ENCODE peak calls at places on chromosome 3, in seven cellular contexts. Y is GM23338, J is H9, K is A549, I is fibroblast of lung, N is IMR-90, L is PC-3. Q is an unnamed sample.

GRCh38 chr3:52055537-52056351 is 627 bp downstream of the DUSP7 start:
- DNase-seq in Y (peak; percentile 81), J (peak; percentile 71), K (peak; percentile 74), I (peak; percentile 54), N (peak; percentile 57), L (peak; percentile 51), Q (peak; percentile 93)

GRCh38 chr3:149658444-149659172 is 783 bp upstream of the WWTR1 start:
- DNase-seq in Y (peak; percentile 84), J (peak; percentile 77), K (no peak), I (peak; percentile 89), N (peak; percentile 86), L (peak; percentile 71), Q (peak; percentile 94)

GRCh38 chr3:158727499-158728377 is 4.5 kb downstream of the RARRES1 start:
- DNase-seq in Y (peak; percentile 86), J (peak; percentile 39), K (peak; percentile 79), I (peak; percentile 91), N (peak; percentile 83), L (peak; percentile 84), Q (peak; percentile 92)

GRCh38 chr3:11919390-11919789 is 72.7 kb upstream of the TAMM41 start:
- DNase-seq in Y (peak; percentile 51), J (no peak), K (no peak), I (no peak), N (no peak), L (no peak), Q (no peak)

GRCh38 chr3:113151475-113152031 is 59.8 kb upstream of the BOC start:
- DNase-seq in Y (no peak), J (no peak), K (no peak), I (peak; percentile 43), N (no peak), L (no peak), Q (no peak)

GRCh38 chr3:128623762-128624176 is 26.8 kb downstream of the RPN1 start:
- DNase-seq in Y (no peak), J (no peak), K (no peak), I (peak; percentile 79), N (peak; percentile 85), L (no peak), Q (peak; percentile 68)

GRCh38 chr3:113286524-113286923 is 75.2 kb downstream of the BOC start:
- DNase-seq in Y (no peak), J (no peak), K (no peak), I (no peak), N (no peak), L (no peak), Q (no peak)

GRCh38 chr3:166986000-166986399 is 394.1 kb downstream of the ZBBX start:
- DNase-seq in Y (no peak), J (no peak), K (no peak), I (no peak), N (no peak), L (no peak), Q (no peak)

GRCh38 chr3:130258532-130258952 is 86.9 kb upstream of the COL6A5 start:
- DNase-seq in Y (no peak), J (no peak), K (no peak), I (peak; percentile 56), N (no peak), L (no peak), Q (peak; percentile 68)

GRCh38 chr3:72938471-72939265 is 50.8 kb downstream of the GXYLT2 start:
- DNase-seq in Y (peak; percentile 66), J (no peak), K (peak; percentile 70), I (peak; percentile 99), N (peak; percentile 99), L (peak; percentile 66), Q (peak; percentile 78)

GRCh38 chr3:94115482-94115881 is 52.6 kb downstream of the NSUN3 start:
- DNase-seq in Y (peak; percentile 50), J (no peak), K (peak; percentile 32), I (peak; percentile 41), N (peak; percentile 27), L (peak; percentile 68), Q (no peak)

GRCh38 chr3:159169828-159170227 is 368.0 kb downstream of the MFSD1 start:
- DNase-seq in Y (no peak), J (no peak), K (peak; percentile 84), I (peak; percentile 42), N (peak; percentile 53), L (peak; percentile 89), Q (no peak)

GRCh38 chr3:161852744-161853143 is 356.1 kb downstream of the OTOL1 start:
- DNase-seq in Y (no peak), J (no peak), K (no peak), I (no peak), N (no peak), L (no peak), Q (no peak)

GRCh38 chr3:8741581-8742355 is 8.2 kb downstream of the CAV3 start:
- DNase-seq in Y (peak; percentile 85), J (peak; percentile 87), K (peak; percentile 84), I (peak; percentile 45), N (peak; percentile 86), L (peak; percentile 98), Q (peak; percentile 86)

GRCh38 chr3:12405432-12406272 is 78.6 kb upstream of the TSEN2 start:
- DNase-seq in Y (no peak), J (no peak), K (peak; percentile 90), I (peak; percentile 99), N (peak; percentile 97), L (peak; percentile 98), Q (peak; percentile 45)

GRCh38 chr3:120304569-120305090 is 19.6 kb upstream of the GPR156 start:
- DNase-seq in Y (no peak), J (no peak), K (no peak), I (no peak), N (no peak), L (peak; percentile 31), Q (no peak)

GRCh38 chr3:31957106-31957505 is 24.0 kb downstream of the OSBPL10 start:
- DNase-seq in Y (no peak), J (no peak), K (no peak), I (no peak), N (no peak), L (no peak), Q (no peak)

GRCh38 chr3:47495886-47496285 is 17.6 kb downstream of the ELP6 start:
- DNase-seq in Y (no peak), J (no peak), K (no peak), I (no peak), N (no peak), L (no peak), Q (no peak)

GRCh38 chr3:197406266-197406665 is 107.9 kb upstream of the DLG1 start:
- DNase-seq in Y (no peak), J (no peak), K (no peak), I (peak; percentile 9), N (no peak), L (no peak), Q (no peak)

GRCh38 chr3:177487635-177488186 is 290.4 kb upstream of the TBL1XR1 start:
- DNase-seq in Y (no peak), J (no peak), K (no peak), I (no peak), N (peak; percentile 31), L (no peak), Q (no peak)

GRCh38 chr3:21839592-21839991 is 88.6 kb upstream of the ZNF385D start:
- DNase-seq in Y (peak; percentile 46), J (no peak), K (peak; percentile 4), I (peak; percentile 95), N (peak; percentile 53), L (peak; percentile 68), Q (no peak)

GRCh38 chr3:24288538-24289236 is 206.0 kb downstream of the THRB start:
- DNase-seq in Y (no peak), J (no peak), K (no peak), I (peak; percentile 47), N (no peak), L (no peak), Q (no peak)

GRCh38 chr3:42507252-42507651 is 4.8 kb downstream of the VIPR1 start:
- DNase-seq in Y (no peak), J (peak; percentile 61), K (no peak), I (no peak), N (no peak), L (peak; percentile 61), Q (peak; percentile 35)

GRCh38 chr3:194685723-194686413 is at the start of gene FAM43A:
- DNase-seq in Y (peak; percentile 95), J (peak; percentile 90), K (peak; percentile 90), I (peak; percentile 96), N (peak; percentile 95), L (peak; percentile 97), Q (peak; percentile 99)
- H3K4me2 ChIP-seq in Y (peak within 1 kb of the TSS; percentile 95), J (peak within 1 kb of the TSS; percentile 74), K (peak within 1 kb of the TSS; percentile 99), I (peak within 1 kb of the TSS; percentile 93), N (peak within 1 kb of the TSS; percentile 95), L (peak within 1 kb of the TSS; percentile 94), Q (peak within 1 kb of the TSS; percentile 88)

GRCh38 chr3:66432041-66432766 is 68.6 kb downstream of the LRIG1 start:
- DNase-seq in Y (no peak), J (no peak), K (no peak), I (no peak), N (no peak), L (no peak), Q (no peak)
- H3K4me2 ChIP-seq in Y (no peak overlapping the region), J (no peak overlapping the region), K (no peak overlapping the region), I (no peak overlapping the region), N (no peak overlapping the region), L (no peak overlapping the region), Q (no peak overlapping the region)

GRCh38 chr3:146087121-146087520 is 73.9 kb downstream of the PLOD2 start:
- DNase-seq in Y (no peak), J (no peak), K (no peak), I (no peak), N (no peak), L (no peak), Q (no peak)

GRCh38 chr3:146092230-146092629 is 68.8 kb downstream of the PLOD2 start:
- DNase-seq in Y (no peak), J (no peak), K (no peak), I (no peak), N (peak; percentile 38), L (no peak), Q (no peak)

GRCh38 chr3:146091397-146091796 is 69.6 kb downstream of the PLOD2 start:
- DNase-seq in Y (no peak), J (no peak), K (no peak), I (no peak), N (no peak), L (no peak), Q (no peak)

GRCh38 chr3:146088840-146089239 is 72.1 kb downstream of the PLOD2 start:
- DNase-seq in Y (no peak), J (no peak), K (no peak), I (no peak), N (no peak), L (no peak), Q (no peak)

DNA sequence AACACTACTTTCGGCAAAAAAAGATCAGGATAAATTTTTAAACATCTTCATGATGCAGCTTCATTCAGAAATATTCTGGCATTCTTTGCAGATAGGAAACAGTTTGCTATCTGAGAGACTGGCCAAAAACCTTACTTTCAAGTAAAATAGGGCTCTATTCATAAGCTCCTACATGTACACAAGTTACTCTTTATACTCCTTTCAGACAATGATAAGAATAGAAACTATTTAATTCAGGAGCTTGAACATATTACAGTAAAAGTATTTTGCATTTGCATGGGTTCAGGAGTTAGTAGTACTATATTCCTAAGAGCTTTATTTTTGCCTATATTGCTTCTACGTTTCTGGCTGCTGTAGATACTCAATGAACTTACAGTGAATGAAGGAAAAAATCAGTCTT is 70.5 kb downstream of the PLOD2 start:
- DNase-seq in Y (no peak), J (no peak), K (no peak), I (no peak), N (no peak), L (no peak), Q (no peak)
- H3K4me2 ChIP-seq in Y (no peak overlapping the region), J (no peak overlapping the region), K (peak overlapping the region; percentile 50), I (peak overlapping the region; percentile 70), N (peak overlapping the region; percentile 78), L (no peak overlapping the region), Q (peak overlapping the region; percentile 3)

DNA sequence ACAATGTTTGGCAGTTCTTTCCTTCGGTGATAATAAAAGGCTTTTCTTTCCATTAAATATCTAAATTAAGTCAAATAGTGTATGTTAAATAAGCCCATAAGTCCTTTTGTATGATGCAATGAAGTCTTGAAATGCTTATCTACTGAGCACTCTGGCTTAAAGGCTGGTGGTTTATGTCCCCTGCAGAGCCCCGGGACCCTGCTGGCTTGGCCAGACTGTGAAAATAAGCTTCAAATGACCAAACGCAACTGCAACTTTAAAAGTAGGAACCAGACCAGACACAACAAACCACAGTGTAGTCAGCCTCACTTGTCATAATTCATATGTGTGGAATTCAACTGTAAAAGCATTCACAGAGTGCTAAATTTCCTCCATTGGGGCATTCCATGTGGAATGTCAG is 72.5 kb downstream of the FOXP1 start:
- DNase-seq in Y (no peak), J (no peak), K (peak; percentile 65), I (peak; percentile 64), N (peak; percentile 90), L (no peak), Q (peak; percentile 85)
- H3K4me2 ChIP-seq in Y (peak overlapping the region; percentile 9), J (no peak overlapping the region), K (peak overlapping the region; percentile 60), I (no peak overlapping the region), N (peak overlapping the region; percentile 30), L (no peak overlapping the region), Q (peak overlapping the region; percentile 57)